ENCODE peak calls at places on chromosomes 11 and 22, in ten cellular contexts. D, A, I, W, T, L, F, R, M and Y are unnamed samples.

GRCh38 chr11:66652651-66653050 is 14.1 kb downstream of the RBM4 start:
- DNase-seq in D (no peak), A (no peak), I (no peak), W (no peak), T (no peak), L (no peak), F (no peak), R (no peak), M (no peak), Y (no peak)

GRCh38 chr11:2206291-2206690 is 34.7 kb upstream of the TH start:
- DNase-seq in D (no peak), A (no peak), I (no peak), W (no peak), T (peak), L (no peak), F (peak), R (peak), M (no peak), Y (peak)

GRCh38 chr11:86116386-86116726 is 47.5 kb upstream of the PICALM start:
- DNase-seq in D (no peak), A (peak), I (no peak), W (peak), T (no peak), L (peak), F (no peak), R (no peak), M (peak), Y (no peak)

GRCh38 chr11:28251263-28251662 is 143.1 kb downstream of the METTL15 start:
- DNase-seq in D (no peak), A (no peak), I (no peak), W (no peak), T (no peak), L (no peak), F (no peak), R (no peak), M (no peak), Y (no peak)

GRCh38 chr11:74092425-74092824 is 78.4 kb downstream of the C2CD3 start:
- DNase-seq in D (no peak), A (no peak), I (no peak), W (no peak), T (no peak), L (no peak), F (no peak), R (no peak), M (no peak), Y (no peak)

GRCh38 chr11:10918275-10918674 is 60.4 kb upstream of the ZBED5 start:
- DNase-seq in D (no peak), A (no peak), I (no peak), W (no peak), T (no peak), L (no peak), F (no peak), R (no peak), M (no peak), Y (no peak)

GRCh38 chr22:32199341-32199740 is 5.5 kb downstream of the RFPL2 start:
- DNase-seq in D (no peak), A (no peak), I (no peak), W (no peak), T (no peak), L (no peak), F (no peak), R (no peak), M (no peak), Y (no peak)

GRCh38 chr11:35253237-35253636 is 114.3 kb downstream of the CD44 start:
- DNase-seq in D (no peak), A (no peak), I (no peak), W (no peak), T (no peak), L (no peak), F (no peak), R (no peak), M (no peak), Y (no peak)

GRCh38 chr22:21766933-21767462 is 31.4 kb upstream of the YPEL1 start:
- DNase-seq in D (no peak), A (no peak), I (peak), W (no peak), T (no peak), L (no peak), F (peak), R (peak), M (no peak), Y (no peak)

GRCh38 chr22:18035740-18036139 is 11.4 kb upstream of the MICAL3 start:
- DNase-seq in D (no peak), A (peak), I (no peak), W (peak), T (no peak), L (peak), F (peak), R (no peak), M (no peak), Y (no peak)

GRCh38 chr11:129593098-129593497 is 217.4 kb downstream of the BARX2 start:
- DNase-seq in D (peak), A (peak), I (no peak), W (peak), T (no peak), L (no peak), F (no peak), R (no peak), M (no peak), Y (peak)

GRCh38 chr11:116093481-116093880 is 589.3 kb upstream of the CADM1 start:
- DNase-seq in D (no peak), A (no peak), I (no peak), W (no peak), T (no peak), L (no peak), F (no peak), R (no peak), M (no peak), Y (no peak)

GRCh38 chr11:110130642-110131238 is 37.5 kb downstream of the ZC3H12C start:
- DNase-seq in D (peak), A (no peak), I (no peak), W (no peak), T (no peak), L (no peak), F (no peak), R (peak), M (peak), Y (no peak)

GRCh38 chr22:31148516-31148915 is 8.2 kb upstream of the PLA2G3 start:
- DNase-seq in D (no peak), A (no peak), I (no peak), W (no peak), T (no peak), L (no peak), F (no peak), R (no peak), M (no peak), Y (no peak)

GRCh38 chr11:34594603-34595002 is 26.3 kb upstream of the EHF start:
- DNase-seq in D (no peak), A (peak), I (no peak), W (peak), T (no peak), L (no peak), F (no peak), R (no peak), M (no peak), Y (no peak)

GRCh38 chr11:80944758-80945157 is 1503.9 kb upstream of the TENM4 start:
- DNase-seq in D (no peak), A (no peak), I (no peak), W (peak), T (no peak), L (no peak), F (no peak), R (no peak), M (no peak), Y (no peak)

GRCh38 chr11:36425593-36426206 is 84.4 kb downstream of the TRAF6 start:
- DNase-seq in D (no peak), A (no peak), I (no peak), W (no peak), T (no peak), L (no peak), F (no peak), R (no peak), M (no peak), Y (no peak)

GRCh38 chr11:111631666-111632039 is 29.4 kb downstream of the SIK2 start:
- DNase-seq in D (no peak), A (peak), I (no peak), W (no peak), T (no peak), L (no peak), F (no peak), R (no peak), M (peak), Y (no peak)

GRCh38 chr11:117239295-117239694 is 6.8 kb downstream of the RNF214 start:
- DNase-seq in D (no peak), A (peak), I (no peak), W (peak), T (no peak), L (peak), F (no peak), R (no peak), M (no peak), Y (no peak)

GRCh38 chr11:3091081-3091845 is 34.0 kb upstream of the CARS1 start:
- DNase-seq in D (no peak), A (no peak), I (no peak), W (no peak), T (peak), L (no peak), F (no peak), R (no peak), M (no peak), Y (no peak)

GRCh38 chr11:121958978-121959340 is 157.1 kb downstream of the BLID start:
- DNase-seq in D (no peak), A (no peak), I (no peak), W (peak), T (no peak), L (no peak), F (no peak), R (no peak), M (no peak), Y (no peak)

GRCh38 chr11:99973993-99974392 is 713.1 kb upstream of the ARHGAP42 start:
- DNase-seq in D (no peak), A (no peak), I (no peak), W (peak), T (no peak), L (peak), F (no peak), R (no peak), M (peak), Y (no peak)

GRCh38 chr11:62444271-62444833 is 25.5 kb downstream of the SCGB1A1 start:
- DNase-seq in D (peak), A (no peak), I (no peak), W (no peak), T (peak), L (no peak), F (peak), R (peak), M (no peak), Y (peak)

GRCh38 chr11:66976048-66976467 is 954 bp downstream of the C11orf86 start:
- DNase-seq in D (peak), A (peak), I (no peak), W (no peak), T (no peak), L (peak), F (no peak), R (peak), M (no peak), Y (no peak)

GRCh38 chr11:1863352-1864215 is 10.7 kb downstream of the LSP1 start:
- DNase-seq in D (peak), A (peak), I (no peak), W (peak), T (peak), L (peak), F (peak), R (no peak), M (peak), Y (peak)

GRCh38 chr22:32723632-32724031 is 77.9 kb upstream of the TIMP3 start:
- DNase-seq in D (no peak), A (no peak), I (peak), W (peak), T (no peak), L (no peak), F (peak), R (peak), M (peak), Y (peak)

GRCh38 chr11:106306942-106307341 is 229.5 kb downstream of the AASDHPPT start:
- DNase-seq in D (no peak), A (peak), I (no peak), W (no peak), T (no peak), L (peak), F (no peak), R (no peak), M (no peak), Y (no peak)
- TF ChIP-seq CTCF in D (peak), A (peak), I (no peak), W (no peak), T (no peak), L (peak), F (no peak), R (no peak), M (peak), Y (no peak)

DNA sequence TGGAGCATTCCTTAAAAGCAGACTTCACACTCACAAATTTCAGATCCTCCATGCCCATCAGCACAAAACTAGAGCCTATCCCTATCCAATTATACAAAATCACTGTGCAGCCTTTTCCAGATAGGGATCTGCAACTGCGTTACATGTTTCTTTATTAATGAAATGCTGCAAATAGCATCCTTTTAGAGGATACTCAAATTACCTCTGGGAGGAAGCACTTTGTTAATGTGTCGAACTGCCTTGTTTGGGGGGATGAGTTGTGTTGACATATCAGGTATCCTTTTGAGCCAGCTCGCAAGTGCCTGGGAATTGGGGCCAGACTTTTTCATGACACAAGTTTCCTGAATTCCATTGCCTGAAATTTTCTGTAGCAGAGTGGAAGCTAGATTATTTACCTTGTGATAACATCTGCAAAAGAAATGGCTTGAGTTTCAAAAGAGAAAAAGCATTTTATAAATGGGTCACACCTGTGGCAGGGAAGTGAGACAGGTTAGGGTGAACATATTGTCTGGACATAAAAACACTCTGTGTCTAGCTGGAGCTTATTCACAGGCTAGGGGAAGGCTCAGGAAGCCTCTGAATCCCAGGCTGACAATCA is 299.1 kb upstream of the MTNR1B start:
- DNase-seq in D (no peak), A (no peak), I (no peak), W (no peak), T (no peak), L (no peak), F (no peak), R (no peak), M (no peak), Y (no peak)
- H3K4me3 ChIP-seq in D (no peak), A (no peak), I (no peak), W (no peak), T (no peak), L (no peak), F (no peak), R (no peak), M (no peak), Y (no peak)

GRCh38 chr11:132920391-132921095 is 611.8 kb downstream of the OPCML start:
- DNase-seq in D (no peak), A (no peak), I (no peak), W (no peak), T (no peak), L (no peak), F (no peak), R (no peak), M (no peak), Y (no peak)
- TF ChIP-seq CTCF in D (no peak), A (no peak), I (no peak), W (no peak), T (no peak), L (no peak), F (no peak), R (no peak), M (no peak), Y (no peak)

GRCh38 chr22:38312261-38312800 is 4.9 kb downstream of the CSNK1E start:
- DNase-seq in D (no peak), A (no peak), I (no peak), W (peak), T (no peak), L (no peak), F (no peak), R (no peak), M (no peak), Y (no peak)

GRCh38 chr22:38314140-38314991 is 2.9 kb downstream of the CSNK1E start:
- DNase-seq in D (peak), A (no peak), I (no peak), W (no peak), T (no peak), L (no peak), F (no peak), R (peak), M (no peak), Y (no peak)

GRCh38 chr22:38314992-38315800 is 2.0 kb downstream of the CSNK1E start:
- DNase-seq in D (peak), A (no peak), I (no peak), W (no peak), T (no peak), L (no peak), F (peak), R (peak), M (no peak), Y (no peak)

GRCh38 chr22:38311331-38311635 is 6.0 kb downstream of the CSNK1E start:
- DNase-seq in D (no peak), A (no peak), I (no peak), W (no peak), T (no peak), L (no peak), F (no peak), R (no peak), M (no peak), Y (no peak)

DNA sequence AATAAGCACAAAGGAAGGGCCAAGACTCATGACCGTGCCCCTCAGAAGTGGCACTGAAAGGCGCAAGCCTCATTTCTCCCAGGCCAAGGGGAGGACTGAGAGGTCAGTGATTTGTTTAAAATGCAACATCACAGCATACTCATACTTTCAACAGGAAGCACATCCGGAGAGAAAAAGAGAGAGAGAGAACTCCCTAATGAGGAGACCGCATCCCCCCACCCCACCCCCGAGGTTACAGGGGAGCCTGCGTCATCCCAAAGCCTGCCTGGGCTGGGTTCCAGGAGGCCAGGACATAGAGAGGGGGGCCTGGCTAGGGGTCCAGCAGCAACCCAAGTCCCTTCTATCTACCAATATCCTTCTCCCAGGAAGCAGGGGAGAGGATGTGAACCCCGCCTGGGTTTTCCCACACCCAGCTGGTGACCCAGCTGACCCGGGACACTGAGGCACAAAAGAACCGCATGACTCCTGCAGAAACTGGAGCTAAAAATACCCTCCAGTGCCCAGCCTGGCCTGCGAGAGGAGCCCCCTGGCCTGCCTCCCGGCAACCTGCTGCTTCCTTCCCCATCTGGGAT is 3.8 kb downstream of the CSNK1E start:
- DNase-seq in D (peak), A (peak), I (no peak), W (peak), T (peak), L (peak), F (peak), R (peak), M (no peak), Y (peak)
- H3K4me3 ChIP-seq in D (peak), A (peak), I (no peak), W (peak), T (peak), L (peak), F (peak), R (no peak), M (no peak), Y (no peak)